ENCODE peak calls at places on chromosomes 5 and 9, in four cellular contexts. G is WTC11, O is endodermal cell, R is AG09309. I is an unnamed sample.

GRCh38 chr5:170250810-170251317 is 18.1 kb downstream of the C5orf58 start:
- DNase-seq in R (no peak), O (no peak), G (no peak), I (no peak)

GRCh38 chr5:9818340-9818845 is 188.2 kb upstream of the TAS2R1 start:
- DNase-seq in G (no peak), O (no peak), R (no peak), I (no peak)

GRCh38 chr9:137319976-137320551 is 18.0 kb upstream of the NRARP start:
- DNase-seq in R (no peak), G (no peak), O (no peak), I (peak; percentile 52)

GRCh38 chr9:136687721-136688223 is 515 bp upstream of the AGPAT2 start:
- DNase-seq in O (peak; percentile 69), R (no peak), G (no peak), I (peak; percentile 88)

GRCh38 chr9:115144706-115145105 is 26.7 kb upstream of the TNC start:
- DNase-seq in O (no peak), R (no peak), G (no peak), I (no peak)

GRCh38 chr9:135522137-135522877 is 1.1 kb downstream of the LCN1 start:
- DNase-seq in O (peak; percentile 44), R (no peak), G (no peak), I (no peak)

GRCh38 chr5:139822553-139823425 is 27.2 kb downstream of the PSD2 start:
- DNase-seq in G (peak; percentile 23), R (no peak), O (no peak), I (no peak)

GRCh38 chr9:130639866-130640555 is 24.4 kb upstream of the PRDM12 start:
- DNase-seq in G (no peak), R (no peak), O (no peak), I (peak; percentile 27)

DNA sequence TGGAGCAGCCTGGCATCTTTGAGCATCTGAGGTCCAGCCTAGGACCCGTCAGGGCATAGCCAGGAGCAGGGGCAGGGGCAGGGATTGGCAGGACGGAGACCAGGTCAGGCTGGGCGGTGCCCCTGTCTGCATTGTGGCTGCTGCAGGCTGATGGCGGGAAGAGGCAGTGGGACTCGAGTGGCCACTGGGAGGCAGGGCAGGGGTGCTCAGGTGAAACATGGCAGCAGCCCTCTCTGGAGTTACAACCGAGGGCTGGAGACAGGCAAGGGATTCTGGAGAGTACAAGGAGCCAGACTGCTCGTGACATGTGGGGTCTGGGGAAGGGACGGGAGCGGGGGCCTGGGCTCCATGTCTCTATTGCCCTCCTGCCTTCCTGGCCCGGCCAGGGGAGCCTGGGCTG is 97.4 kb upstream of the RAPGEF1 start:
- DNase-seq in R (no peak), G (peak; percentile 46), O (peak; percentile 83), I (no peak)
- TF ChIP-seq CTCF in R (peak; percentile 18), G (no peak), O (peak; percentile 69), I (no peak)

DNA sequence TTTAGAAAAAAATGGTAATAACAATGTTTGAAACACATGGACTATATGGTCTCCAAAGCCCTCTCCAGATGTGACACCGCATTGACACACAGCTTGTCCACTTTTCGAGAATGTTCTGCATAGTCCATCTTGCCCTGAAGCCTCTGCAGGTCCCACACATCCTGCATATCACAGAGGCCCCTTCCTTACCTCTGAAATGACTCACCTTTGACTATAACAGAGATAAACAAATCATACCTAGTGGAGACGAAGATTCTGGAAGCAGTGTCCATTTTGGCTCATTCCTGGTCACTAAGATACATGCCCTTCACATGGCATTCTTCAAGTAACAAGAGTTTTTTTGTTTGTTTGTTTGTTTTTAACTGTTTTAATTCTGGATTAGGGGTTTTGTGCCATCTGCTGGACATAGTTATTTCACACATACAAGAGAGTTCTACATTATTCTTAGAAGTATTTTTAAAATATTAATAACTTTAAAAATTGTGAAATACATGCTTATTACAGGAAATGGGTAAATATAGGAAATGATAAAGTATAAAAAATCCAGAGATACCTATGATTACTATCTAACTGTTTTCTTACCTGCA is 5.1 kb downstream of the ARL14EPL start:
- DNase-seq in G (no peak), O (no peak), R (no peak), I (no peak)
- TF ChIP-seq CTCF in G (no peak), O (peak; percentile 57), R (peak; percentile 8), I (no peak)

GRCh38 chr5:168989731-168990505 is 311.0 kb downstream of the SLIT3 start:
- DNase-seq in O (no peak), G (no peak), R (no peak), I (no peak)

GRCh38 chr5:168995024-168995423 is 305.9 kb downstream of the SLIT3 start:
- DNase-seq in G (no peak), O (no peak), R (no peak), I (no peak)

GRCh38 chr5:168991311-168991710 is 309.6 kb downstream of the SLIT3 start:
- DNase-seq in G (no peak), R (no peak), O (no peak), I (no peak)

GRCh38 chr5:168991991-168992390 is 308.9 kb downstream of the SLIT3 start:
- DNase-seq in G (no peak), R (no peak), O (no peak), I (no peak)

GRCh38 chr5:168992687-168993086 is 308.3 kb downstream of the SLIT3 start:
- DNase-seq in R (no peak), O (peak; percentile 74), G (peak; percentile 35), I (no peak)
- TF ChIP-seq CTCF in R (no peak), O (peak; percentile 71), G (no peak), I (no peak)

GRCh38 chr9:129333961-129334743 is 156.1 kb upstream of the IER5L start:
- DNase-seq in G (peak; percentile 91), O (peak; percentile 98), R (peak; percentile 87), I (peak; percentile 79)
- TF ChIP-seq CTCF in G (no peak), O (peak; percentile 33), R (no peak), I (no peak)

DNA sequence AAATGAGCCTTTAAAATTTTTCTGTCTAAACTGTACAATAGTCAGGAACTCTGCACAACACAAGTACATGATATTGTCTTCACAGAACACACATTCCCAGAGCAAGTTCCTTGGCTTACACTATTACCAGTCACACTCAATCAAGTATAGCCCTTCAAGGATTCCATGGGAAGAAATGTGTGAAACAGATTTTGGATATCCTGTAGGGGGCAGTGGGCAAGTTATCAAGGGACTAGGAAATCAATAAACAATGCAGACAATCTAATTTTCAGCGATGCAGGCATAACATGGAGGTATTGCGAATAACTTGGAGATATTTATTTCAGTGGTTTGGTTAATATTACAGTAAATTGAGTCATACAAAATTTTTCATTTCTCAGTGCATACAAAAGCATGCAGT is 1171.5 kb upstream of the NUDT12 start:
- DNase-seq in R (no peak), G (no peak), O (no peak), I (no peak)
- TF ChIP-seq CTCF in R (no peak), G (no peak), O (peak; percentile 67), I (no peak)

DNA sequence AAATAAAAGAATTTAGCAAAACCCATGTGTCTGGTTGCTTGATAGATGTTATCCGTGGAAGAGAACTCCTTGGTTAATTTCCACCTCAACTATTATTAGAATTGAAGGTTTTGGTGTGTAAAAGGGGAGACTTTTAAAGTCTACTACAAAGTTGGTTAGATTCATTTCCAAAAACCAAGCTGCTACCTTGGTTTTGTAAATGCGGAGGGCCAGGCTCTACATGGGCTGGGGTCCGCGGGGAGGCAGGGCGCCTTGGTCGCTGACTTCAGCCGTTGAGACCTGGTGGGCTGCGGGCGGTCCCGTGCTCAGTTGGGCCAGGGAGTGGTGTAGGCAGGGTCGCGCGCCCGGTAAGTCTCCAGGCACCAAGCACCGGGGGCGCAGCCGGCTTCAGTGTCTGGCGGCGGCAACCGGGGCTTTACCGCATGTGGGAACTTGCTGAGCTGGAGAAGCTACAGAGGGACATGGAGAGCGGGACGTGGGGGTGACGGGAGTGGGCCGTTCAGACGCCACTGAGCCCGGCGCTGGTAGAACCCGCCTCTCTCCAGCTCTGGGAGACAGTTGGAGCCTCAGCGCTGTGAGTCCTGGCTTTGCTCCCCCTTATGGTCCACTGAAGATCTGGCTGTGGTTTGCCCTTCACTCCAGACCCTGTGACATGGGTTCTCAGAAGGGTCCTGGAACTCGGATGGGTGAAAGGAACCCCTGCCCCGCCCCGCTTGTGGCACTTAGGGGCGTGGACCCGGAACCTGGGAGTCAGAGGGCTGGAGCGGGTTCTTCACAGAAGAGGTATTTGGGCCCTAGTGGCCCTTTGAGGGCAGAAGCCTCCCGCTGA is 11.8 kb downstream of the NR2F1 start:
- DNase-seq in O (peak; percentile 78), G (peak; percentile 54), R (no peak), I (peak; percentile 47)
- TF ChIP-seq CTCF in O (peak; percentile 62), G (no peak), R (no peak), I (no peak)

DNA sequence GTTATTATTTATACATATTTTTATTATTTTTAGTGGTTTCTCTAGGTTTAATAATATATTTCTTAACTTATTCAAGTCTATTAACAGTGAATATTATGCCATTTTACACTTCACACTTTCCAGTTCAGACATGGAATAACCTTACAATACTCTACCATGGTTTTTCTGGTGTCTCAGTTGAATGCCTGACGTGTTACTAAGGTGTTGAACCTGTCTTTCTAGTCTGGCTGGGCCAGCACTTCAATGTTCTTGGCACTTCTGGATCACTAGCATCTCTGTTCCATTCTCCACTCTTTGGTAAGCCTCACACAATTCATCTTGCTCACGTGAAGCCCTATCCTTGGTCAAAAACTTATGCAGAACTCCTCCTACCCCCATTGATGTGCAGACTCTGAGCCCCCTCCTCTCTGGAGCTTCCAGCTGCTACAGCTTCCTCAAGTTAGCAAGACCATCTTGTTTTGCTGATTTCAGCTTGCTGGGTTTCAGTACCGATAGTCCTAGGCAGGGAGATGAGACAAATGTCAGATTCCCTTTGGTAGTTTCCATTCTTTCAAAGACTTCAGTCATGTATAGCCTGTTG is 243.1 kb downstream of the FBXO4 start:
- DNase-seq in O (peak; percentile 52), R (no peak), G (peak; percentile 12), I (no peak)
- TF ChIP-seq CTCF in O (no peak), R (no peak), G (no peak), I (no peak)

GRCh38 chr5:6633469-6634326 is 458 bp downstream of the SRD5A1 start:
- DNase-seq in O (peak; percentile 83), G (peak; percentile 52), R (no peak), I (no peak)
- TF ChIP-seq CTCF in O (no peak), G (no peak), R (no peak), I (no peak)

DNA sequence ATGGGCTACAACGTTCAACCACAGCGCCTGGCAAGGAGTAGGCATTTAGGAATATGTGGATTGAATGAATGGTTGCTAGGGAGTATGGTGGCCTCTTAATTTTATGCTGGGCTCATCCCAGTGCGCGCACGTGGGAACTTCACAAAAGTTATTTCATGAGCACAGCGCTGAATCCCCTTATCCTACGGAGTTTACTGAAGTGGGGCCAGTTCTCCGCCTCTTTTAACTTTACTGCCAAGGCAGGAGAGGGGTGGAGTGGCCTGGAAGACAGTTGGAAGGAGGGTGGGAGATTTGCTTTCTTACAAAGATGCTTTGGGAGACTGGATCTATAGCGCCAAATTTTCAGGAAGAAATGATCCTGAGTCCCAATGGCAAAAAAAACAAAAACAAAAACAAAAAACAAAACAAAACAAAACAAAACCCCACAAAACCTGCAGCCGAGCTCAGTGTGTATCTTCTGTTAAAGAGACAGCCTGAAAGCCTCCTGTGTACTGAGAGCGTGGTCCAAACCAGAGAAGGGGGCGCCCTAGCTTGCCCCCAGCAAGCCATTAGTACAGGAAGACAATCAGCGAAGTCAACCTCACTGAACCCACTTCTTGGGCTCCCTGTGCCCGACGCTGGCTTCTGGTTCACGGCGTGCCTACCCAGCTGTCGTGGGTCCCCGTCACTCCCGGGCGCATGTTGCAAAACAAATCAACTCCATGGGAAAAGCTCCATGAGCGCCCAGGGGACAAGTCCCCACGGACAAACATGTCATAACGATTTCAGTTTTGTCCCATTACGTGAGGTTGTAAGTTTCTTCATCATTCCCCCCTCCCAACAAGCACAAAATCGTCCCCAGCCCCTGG is 326.7 kb downstream of the SH3GL2 start:
- DNase-seq in O (no peak), R (no peak), G (peak; percentile 15), I (no peak)
- TF ChIP-seq CTCF in O (no peak), R (no peak), G (no peak), I (no peak)

GRCh38 chr9:24832307-24832706 is 286.6 kb upstream of the IZUMO3 start:
- DNase-seq in R (no peak), G (peak; percentile 25), O (peak; percentile 68), I (no peak)
- TF ChIP-seq CTCF in R (no peak), G (no peak), O (peak; percentile 84), I (no peak)

I was measured in mucosa of descending colon.